ENCODE peak calls at places on chromosome 13, in four cellular contexts. T is cardiac fibroblast; G is HL-60; V is naive thymus-derived CD8-positive, alpha-beta T cell. X is an unnamed sample.
A peak's percentile ranks its signal among the peaks of the same experiment; 100 is the strongest.

GRCh38 chr13:113443991-113444390 is 9.3 kb downstream of the ADPRHL1 start:
- DNase-seq in T (no peak), V (no peak), G (no peak), X (no peak)

GRCh38 chr13:45269204-45269603 is 68.4 kb upstream of the KCTD4 start:
- DNase-seq in T (peak; percentile 27), G (no peak), V (no peak), X (no peak)

GRCh38 chr13:30159446-30159839 is 147.9 kb downstream of the KATNAL1 start:
- DNase-seq in G (no peak), T (peak; percentile 22), V (no peak), X (no peak)

GRCh38 chr13:52454459-52454824 is 836 bp upstream of the CKAP2 start:
- DNase-seq in V (peak; percentile 64), G (no peak), T (peak; percentile 4), X (peak; percentile 17)

GRCh38 chr13:29901714-29902631 is 51.6 kb upstream of the UBL3 start:
- DNase-seq in G (no peak), T (peak; percentile 96), V (no peak), X (no peak)

GRCh38 chr13:37534181-37534580 is 64.4 kb downstream of the POSTN start:
- DNase-seq in V (no peak), G (no peak), T (no peak), X (no peak)

GRCh38 chr13:74101436-74101835 is 32.8 kb downstream of the KLF12 start:
- DNase-seq in T (no peak), V (no peak), G (no peak), X (peak; percentile 10)

GRCh38 chr13:68588623-68589022 is 1358.5 kb upstream of the PCDH9 start:
- DNase-seq in T (no peak), G (peak; percentile 27), V (no peak), X (no peak)

GRCh38 chr13:70784590-70784989 is 676.3 kb upstream of the KLHL1 start:
- DNase-seq in G (no peak), V (no peak), T (no peak), X (no peak)

GRCh38 chr13:20428666-20429644 is 96.7 kb downstream of the CRYL1 start:
- DNase-seq in T (no peak), V (no peak), G (no peak), X (no peak)

GRCh38 chr13:64029343-64030093 is 2613.9 kb upstream of the PCDH20 start:
- DNase-seq in G (no peak), T (no peak), V (no peak), X (no peak)

GRCh38 chr13:54636231-54636630 is 1607.6 kb downstream of the OLFM4 start:
- DNase-seq in G (no peak), V (no peak), T (no peak), X (no peak)

GRCh38 chr13:50453238-50453637 is 390.3 kb downstream of the DLEU7 start:
- DNase-seq in G (no peak), V (no peak), T (peak; percentile 27), X (no peak)

GRCh38 chr13:101916108-101916757 is 463.8 kb downstream of the ITGBL1 start:
- DNase-seq in V (no peak), G (no peak), T (no peak), X (no peak)

GRCh38 chr13:32471187-32471922 is 43.4 kb upstream of the N4BP2L1 start:
- DNase-seq in G (no peak), T (peak; percentile 87), V (no peak), X (no peak)

GRCh38 chr13:50123862-50124535 is 108.8 kb downstream of the KCNRG start:
- DNase-seq in G (peak; percentile 91), T (peak; percentile 75), V (peak; percentile 77), X (peak; percentile 86)

GRCh38 chr13:99484405-99484981 is 16.8 kb upstream of the TM9SF2 start:
- DNase-seq in T (peak; percentile 74), G (peak; percentile 84), V (no peak), X (peak; percentile 99)

GRCh38 chr13:63425131-63425530 is 2009.5 kb upstream of the PCDH20 start:
- DNase-seq in G (no peak), T (no peak), V (no peak), X (no peak)